ENCODE peak calls at places on chromosomes 4 and X, in four cellular contexts. D, N, B and P are unnamed samples.

GRCh38 chrX:107562482-107562881 is 65.8 kb upstream of the PRPS1 start:
- DNase-seq in D (no peak), N (no peak), B (no peak), P (no peak)

GRCh38 chr4:147160908-147161513 is 215.3 kb upstream of the TTC29 start:
- DNase-seq in D (peak; percentile 51), N (peak; percentile 53), B (peak; percentile 24), P (no peak)

GRCh38 chrX:74293343-74293946 is 10.5 kb upstream of the ZCCHC13 start:
- DNase-seq in D (peak; percentile 76), N (peak; percentile 79), B (peak; percentile 52), P (peak; percentile 47)

GRCh38 chr4:139740121-139740520 is 74.5 kb downstream of the MGST2 start:
- DNase-seq in D (no peak), N (no peak), B (no peak), P (no peak)

GRCh38 chrX:129984196-129984962 is 1.9 kb downstream of the BCORL1 start:
- DNase-seq in D (peak; percentile 71), N (peak; percentile 73), B (no peak), P (peak; percentile 20)

GRCh38 chr4:17762705-17763104 is 18.7 kb downstream of the FAM184B start:
- DNase-seq in D (no peak), N (no peak), B (peak; percentile 25), P (no peak)

GRCh38 chrX:53262918-53263394 is 18.4 kb downstream of the IQSEC2 start:
- DNase-seq in D (peak; percentile 61), N (peak; percentile 53), B (no peak), P (no peak)

GRCh38 chrX:54024350-54024749 is 19.9 kb downstream of the PHF8 start:
- DNase-seq in D (no peak), N (no peak), B (no peak), P (no peak)

GRCh38 chr4:55161739-55162138 is 36.3 kb upstream of the KDR start:
- DNase-seq in D (no peak), N (no peak), B (no peak), P (no peak)
- TF ChIP-seq CTCF in D (no peak), N (no peak), B (no peak), P (no peak)

GRCh38 chrX:136731207-136731782 is 49.4 kb downstream of the ARHGEF6 start:
- DNase-seq in D (no peak), N (no peak), B (no peak), P (no peak)

GRCh38 chrX:136728393-136728792 is 52.3 kb downstream of the ARHGEF6 start:
- DNase-seq in D (no peak), N (no peak), B (no peak), P (no peak)

GRCh38 chrX:136725446-136726104 is 55.2 kb downstream of the ARHGEF6 start:
- DNase-seq in D (no peak), N (no peak), B (no peak), P (no peak)
- TF ChIP-seq HMGXB4 in D (no peak), N (no peak), B (no peak), P (no peak)

DNA sequence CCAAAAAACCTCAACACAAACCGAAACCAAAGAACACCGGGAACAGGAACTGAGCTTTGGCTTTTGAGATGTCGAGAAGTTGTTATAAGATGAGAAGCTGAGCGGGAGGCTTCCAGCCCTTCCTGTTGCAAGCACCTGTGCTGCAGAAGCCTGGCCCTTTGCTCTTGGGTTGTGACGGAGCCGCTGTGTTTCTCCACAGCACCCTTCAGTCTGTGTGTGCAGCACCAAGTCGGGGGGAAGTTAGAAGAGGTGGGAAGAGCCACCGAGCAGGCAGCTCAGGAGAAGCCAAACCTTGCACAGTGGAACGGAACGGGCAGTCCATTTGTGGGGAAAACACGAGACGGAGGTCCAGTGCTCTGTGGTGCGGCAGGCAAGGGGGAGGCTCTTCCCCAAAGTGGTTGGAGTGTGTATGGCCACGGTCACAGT is 123.5 kb downstream of the STOX2 start:
- DNase-seq in D (no peak), N (no peak), B (no peak), P (no peak)
- TF ChIP-seq USF2 in D (no peak), N (no peak), B (no peak), P (no peak)

GRCh38 chrX:18897611-18898010 is 86.3 kb downstream of the PHKA2 start:
- DNase-seq in D (no peak), N (no peak), B (no peak), P (no peak)

GRCh38 chrX:18898091-18898490 is 85.8 kb downstream of the PHKA2 start:
- DNase-seq in D (no peak), N (no peak), B (no peak), P (no peak)

GRCh38 chrX:18898517-18898916 is 85.4 kb downstream of the PHKA2 start:
- DNase-seq in D (no peak), N (no peak), B (no peak), P (no peak)

GRCh38 chrX:18900401-18900976 is 83.4 kb downstream of the PHKA2 start:
- DNase-seq in D (no peak), N (no peak), B (no peak), P (no peak)

GRCh38 chrX:18899796-18900380 is 84.0 kb downstream of the PHKA2 start:
- DNase-seq in D (peak; percentile 15), N (no peak), B (no peak), P (peak; percentile 34)
- TF ChIP-seq CTCF in D (peak; percentile 45), N (peak; percentile 18), B (peak; percentile 32), P (no peak)

GRCh38 chr4:98873059-98873458 is 55.9 kb downstream of the EIF4E start:
- DNase-seq in D (no peak), N (no peak), B (no peak), P (no peak)
- TF ChIP-seq HMGXB4 in D (no peak), N (no peak), B (no peak), P (no peak)

GRCh38 chr4:23720556-23720955 is 169.3 kb downstream of the PPARGC1A start:
- DNase-seq in D (no peak), N (no peak), B (no peak), P (no peak)
- TF ChIP-seq USF2 in D (no peak), N (no peak), B (no peak), P (no peak)

DNA sequence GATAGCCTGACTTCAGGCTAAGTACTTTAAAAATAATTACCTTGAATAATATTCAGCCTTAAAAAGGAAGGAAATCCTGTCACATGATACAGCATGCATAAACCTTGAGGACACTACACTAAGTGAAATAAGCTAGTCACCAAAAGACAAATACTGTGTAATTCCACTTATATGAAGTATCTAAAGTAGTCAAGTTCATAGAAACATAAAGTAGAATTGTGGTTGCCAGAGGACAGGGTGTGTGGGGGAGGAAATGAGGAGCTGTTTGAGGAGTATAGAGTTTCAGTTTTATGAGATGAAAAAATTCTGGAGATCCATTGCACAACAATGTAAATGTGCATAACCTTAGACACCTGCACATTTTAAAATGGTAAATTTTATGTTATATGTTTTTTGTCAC is 5.6 kb upstream of the STPG2 start:
- DNase-seq in D (no peak), N (no peak), B (no peak), P (no peak)
- TF ChIP-seq CTCF in D (no peak), N (no peak), B (no peak), P (no peak)

DNA sequence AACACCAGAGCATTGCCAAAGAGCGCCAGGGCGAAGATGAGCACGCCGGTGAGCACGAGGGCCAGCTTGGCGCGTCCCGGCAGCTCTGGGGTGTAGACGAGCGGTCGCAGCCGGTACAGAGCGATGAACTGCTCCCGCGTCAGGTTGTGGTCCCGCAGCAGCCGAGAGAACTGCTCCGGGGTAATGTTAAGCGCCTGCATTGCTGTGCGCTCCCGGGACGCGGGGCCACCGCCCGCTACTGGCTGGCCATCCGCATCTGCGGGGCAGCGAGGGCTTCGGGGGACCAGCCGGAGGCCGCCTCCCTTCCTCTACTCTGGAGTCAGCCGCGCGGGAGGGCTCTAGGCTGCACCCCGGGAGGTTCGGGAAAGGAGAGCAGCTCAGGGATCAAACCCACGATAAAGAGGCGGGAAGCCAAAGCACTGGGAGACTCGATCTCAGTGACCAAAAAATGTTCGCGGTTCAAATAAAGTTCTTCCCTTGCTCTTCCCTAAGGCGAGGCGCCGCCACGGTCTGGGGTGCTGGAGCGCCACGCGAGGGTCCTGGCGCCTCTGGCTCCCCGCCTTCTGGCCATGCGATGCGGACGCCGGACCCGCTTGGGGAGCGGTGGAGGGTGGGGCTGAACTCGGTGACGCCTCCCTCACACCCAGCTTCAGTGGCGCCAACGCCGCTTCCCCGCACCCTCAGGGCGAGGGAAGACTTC is at the start of gene QRFPR:
- DNase-seq in D (no peak), N (no peak), B (no peak), P (peak; percentile 58)
- TF ChIP-seq HMGXB4 in D (no peak), N (no peak), B (no peak), P (peak; percentile 87)

GRCh38 chr4:142817442-142817841 is 28.7 kb downstream of the INPP4B start:
- DNase-seq in D (no peak), N (no peak), B (no peak), P (no peak)
- TF ChIP-seq USF2 in D (no peak), N (no peak), B (no peak), P (no peak)

DNA sequence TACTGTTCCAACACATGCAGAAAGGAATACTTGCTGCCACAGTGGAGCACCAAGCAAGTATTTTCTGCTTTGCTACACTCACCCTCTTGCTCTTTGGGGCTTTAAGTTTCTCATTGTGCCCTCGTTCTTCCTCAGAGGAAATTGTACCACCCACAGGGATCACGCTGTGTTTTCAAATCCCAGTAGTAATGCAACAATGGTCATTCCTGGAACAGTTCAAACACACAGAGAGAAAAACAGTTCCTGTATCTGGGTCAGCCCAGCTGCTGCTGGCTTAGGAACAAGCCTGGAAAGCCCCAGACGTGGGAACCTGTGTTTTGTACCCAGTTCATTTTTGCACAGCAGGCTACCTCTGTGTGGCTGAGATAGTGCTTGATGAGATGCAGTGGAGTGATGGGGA is 907.8 kb downstream of the STPG2 start:
- DNase-seq in D (no peak), N (no peak), B (no peak), P (peak; percentile 11)
- TF ChIP-seq CTCF in D (no peak), N (no peak), B (no peak), P (no peak)